ENCODE peak calls at places on chromosomes 2 and 18, in six cellular contexts. One of them, this sample, is unnamed.

GRCh38 chr2:109257653-109258052 is 128.6 kb downstream of the SH3RF3 start:
- DNase-seq in AG10803: peak
- DNase-seq in HFF-Myc: no peak
- DNase-seq in T-helper 1 cell: no peak
- DNase-seq in caudate nucleus: no peak
- DNase-seq in iris pigment epithelial cell: peak
- DNase-seq in this sample: no peak

GRCh38 chr2:196131384-196131861 is 40.0 kb downstream of the STK17B start:
- DNase-seq in T-helper 1 cell: peak
- DNase-seq in iris pigment epithelial cell: peak
- DNase-seq in AG10803: peak
- DNase-seq in caudate nucleus: no peak
- DNase-seq in HFF-Myc: no peak
- DNase-seq in this sample: no peak

GRCh38 chr2:172082944-172083718 is 2.2 kb upstream of the DLX1 start:
- DNase-seq in T-helper 1 cell: no peak
- DNase-seq in AG10803: no peak
- DNase-seq in caudate nucleus: no peak
- DNase-seq in iris pigment epithelial cell: no peak
- DNase-seq in HFF-Myc: no peak
- DNase-seq in this sample: peak

GRCh38 chr2:115129502-115129901 is 687.1 kb downstream of the DPP10 start:
- DNase-seq in iris pigment epithelial cell: no peak
- DNase-seq in T-helper 1 cell: no peak
- DNase-seq in AG10803: no peak
- DNase-seq in caudate nucleus: no peak
- DNase-seq in HFF-Myc: no peak
- DNase-seq in this sample: no peak

GRCh38 chr2:65731476-65731875 is 299.1 kb upstream of the SPRED2 start:
- DNase-seq in caudate nucleus: no peak
- DNase-seq in iris pigment epithelial cell: no peak
- DNase-seq in T-helper 1 cell: no peak
- DNase-seq in AG10803: no peak
- DNase-seq in HFF-Myc: no peak
- DNase-seq in this sample: no peak

GRCh38 chr2:31037058-31037457 is 101.2 kb downstream of the GALNT14 start:
- DNase-seq in T-helper 1 cell: no peak
- DNase-seq in AG10803: no peak
- DNase-seq in HFF-Myc: no peak
- DNase-seq in caudate nucleus: no peak
- DNase-seq in iris pigment epithelial cell: peak
- DNase-seq in this sample: no peak

GRCh38 chr18:26453370-26454030 is 94.9 kb downstream of the KCTD1 start:
- DNase-seq in caudate nucleus: no peak
- DNase-seq in HFF-Myc: no peak
- DNase-seq in iris pigment epithelial cell: no peak
- DNase-seq in AG10803: no peak
- DNase-seq in T-helper 1 cell: no peak
- DNase-seq in this sample: no peak

GRCh38 chr2:239388236-239389151 is 12.3 kb downstream of the HDAC4 start:
- DNase-seq in caudate nucleus: no peak
- DNase-seq in HFF-Myc: no peak
- DNase-seq in AG10803: no peak
- DNase-seq in T-helper 1 cell: no peak
- DNase-seq in iris pigment epithelial cell: no peak
- DNase-seq in this sample: no peak

GRCh38 chr2:204356128-204356527 is 189.1 kb upstream of the PARD3B start:
- DNase-seq in iris pigment epithelial cell: no peak
- DNase-seq in T-helper 1 cell: no peak
- DNase-seq in caudate nucleus: no peak
- DNase-seq in AG10803: no peak
- DNase-seq in HFF-Myc: no peak
- DNase-seq in this sample: no peak

GRCh38 chr18:46449499-46449898 is 207.5 kb downstream of the LOXHD1 start:
- DNase-seq in AG10803: no peak
- DNase-seq in T-helper 1 cell: no peak
- DNase-seq in iris pigment epithelial cell: no peak
- DNase-seq in caudate nucleus: no peak
- DNase-seq in HFF-Myc: no peak
- DNase-seq in this sample: no peak

GRCh38 chr2:43230981-43231827 is 4.8 kb upstream of the ZFP36L2 start:
- DNase-seq in caudate nucleus: no peak
- DNase-seq in T-helper 1 cell: no peak
- DNase-seq in AG10803: no peak
- DNase-seq in iris pigment epithelial cell: no peak
- DNase-seq in HFF-Myc: no peak
- DNase-seq in this sample: no peak

GRCh38 chr2:78707776-78708386 is 317.6 kb upstream of the REG3G start:
- DNase-seq in AG10803: no peak
- DNase-seq in iris pigment epithelial cell: no peak
- DNase-seq in HFF-Myc: no peak
- DNase-seq in T-helper 1 cell: no peak
- DNase-seq in caudate nucleus: no peak
- DNase-seq in this sample: no peak

GRCh38 chr2:128477026-128477820 is 158.6 kb upstream of the HS6ST1 start:
- DNase-seq in HFF-Myc: no peak
- DNase-seq in AG10803: no peak
- DNase-seq in T-helper 1 cell: no peak
- DNase-seq in caudate nucleus: no peak
- DNase-seq in iris pigment epithelial cell: no peak
- DNase-seq in this sample: no peak

GRCh38 chr2:240840435-240841060 is 20.5 kb upstream of the KIF1A start:
- DNase-seq in iris pigment epithelial cell: peak
- DNase-seq in HFF-Myc: peak
- DNase-seq in T-helper 1 cell: no peak
- DNase-seq in AG10803: peak
- DNase-seq in caudate nucleus: peak
- DNase-seq in this sample: peak

GRCh38 chr2:105674406-105674805 is 70.3 kb upstream of the NCK2 start:
- DNase-seq in HFF-Myc: no peak
- DNase-seq in caudate nucleus: no peak
- DNase-seq in iris pigment epithelial cell: no peak
- DNase-seq in AG10803: no peak
- DNase-seq in T-helper 1 cell: no peak
- DNase-seq in this sample: no peak

GRCh38 chr2:102187191-102188150 is 648 bp downstream of the IL1RL2 start:
- DNase-seq in T-helper 1 cell: peak
- DNase-seq in AG10803: peak
- DNase-seq in iris pigment epithelial cell: peak
- DNase-seq in caudate nucleus: no peak
- DNase-seq in HFF-Myc: no peak
- DNase-seq in this sample: peak

GRCh38 chr2:23698733-23699391 is 228.1 kb downstream of the ATAD2B start:
- DNase-seq in T-helper 1 cell: no peak
- DNase-seq in iris pigment epithelial cell: peak
- DNase-seq in AG10803: no peak
- DNase-seq in HFF-Myc: no peak
- DNase-seq in caudate nucleus: peak
- DNase-seq in this sample: no peak

GRCh38 chr18:62526098-62527025 is 3.5 kb downstream of the ZCCHC2 start:
- DNase-seq in T-helper 1 cell: peak
- DNase-seq in AG10803: peak
- DNase-seq in caudate nucleus: peak
- DNase-seq in HFF-Myc: no peak
- DNase-seq in iris pigment epithelial cell: peak
- DNase-seq in this sample: peak

GRCh38 chr2:120955427-120955826 is 219.8 kb downstream of the GLI2 start:
- DNase-seq in caudate nucleus: no peak
- DNase-seq in HFF-Myc: no peak
- DNase-seq in iris pigment epithelial cell: no peak
- DNase-seq in T-helper 1 cell: no peak
- DNase-seq in AG10803: no peak
- DNase-seq in this sample: no peak

This sample was measured in frontal cortex.